ENCODE peak calls at places on chromosomes 12 and 14, in five cellular contexts. B is GM04504; J is effector CD4-positive, alpha-beta T cell; Y is tibial nerve; L is OCI-LY7. V is an unnamed sample.

GRCh38 chr12:80590085-80590484 is 117.3 kb upstream of the MYF6 start:
- DNase-seq in B (no peak), J (no peak), Y (no peak), L (no peak), V (no peak)

GRCh38 chr12:58204086-58204485 is 262.7 kb downstream of the ATP23 start:
- DNase-seq in B (no peak), J (no peak), Y (no peak), L (no peak), V (no peak)

GRCh38 chr14:32366995-32367394 is 37.9 kb downstream of the AKAP6 start:
- DNase-seq in B (no peak), J (no peak), Y (no peak), L (no peak), V (no peak)

GRCh38 chr12:111031956-111032919 is 111.9 kb upstream of the MYL2 start:
- DNase-seq in B (no peak), J (no peak), Y (no peak), L (no peak), V (no peak)

GRCh38 chr14:22039938-22040780 is 366.5 kb upstream of the OR4E1 start:
- DNase-seq in B (no peak), J (peak), Y (no peak), L (peak), V (no peak)

GRCh38 chr12:79174656-79175055 is 310.1 kb downstream of the SYT1 start:
- DNase-seq in B (peak), J (no peak), Y (no peak), L (peak), V (no peak)

GRCh38 chr14:97106166-97106565 is 309.0 kb downstream of the VRK1 start:
- DNase-seq in B (no peak), J (no peak), Y (no peak), L (no peak), V (no peak)

GRCh38 chr14:80364816-80365215 is 153.5 kb upstream of the DIO2 start:
- DNase-seq in B (no peak), J (no peak), Y (no peak), L (no peak), V (no peak)

GRCh38 chr12:4821000-4821399 is 88.7 kb upstream of the KCNA1 start:
- DNase-seq in B (no peak), J (no peak), Y (no peak), L (no peak), V (no peak)

GRCh38 chr12:56900583-56900982 is 33.6 kb downstream of the SDR9C7 start:
- DNase-seq in B (no peak), J (no peak), Y (no peak), L (no peak), V (no peak)

GRCh38 chr14:76812422-76813383 is at the start of gene ANGEL1:
- DNase-seq in B (peak), J (peak), Y (peak), L (peak), V (peak)

GRCh38 chr14:65446159-65446558 is 33.6 kb downstream of the FUT8 start:
- DNase-seq in B (no peak), J (no peak), Y (no peak), L (no peak), V (no peak)

GRCh38 chr12:113422929-113423669 is 919 bp downstream of the SDSL start:
- DNase-seq in B (no peak), J (no peak), Y (no peak), L (no peak), V (no peak)

GRCh38 chr14:103386632-103387329 is 1.6 kb downstream of the MARK3 start:
- DNase-seq in B (no peak), J (no peak), Y (no peak), L (peak), V (no peak)

GRCh38 chr14:95125156-95125555 is 32.2 kb downstream of the DICER1 start:
- DNase-seq in B (no peak), J (no peak), Y (no peak), L (no peak), V (no peak)

GRCh38 chr14:97687944-97688625 is 890.9 kb downstream of the VRK1 start:
- DNase-seq in B (peak), J (no peak), Y (no peak), L (no peak), V (peak)

GRCh38 chr12:67515679-67516363 is 132.7 kb upstream of the DYRK2 start:
- DNase-seq in B (no peak), J (peak), Y (no peak), L (peak), V (no peak)

GRCh38 chr14:35287481-35288013 is 4.6 kb upstream of the PSMA6 start:
- DNase-seq in B (no peak), J (no peak), Y (no peak), L (peak), V (no peak)